ENCODE peak calls at places on chromosome 15, in six cellular contexts. P is mammary epithelial cell, U is PC-3, W is trophoblast cell, K is fibroblast of lung, Z is neural progenitor cell. M is an unnamed sample.

GRCh38 chr15:83922895-83923294 is 269.0 kb downstream of the ADAMTSL3 start:
- DNase-seq in K (no peak), W (no peak), Z (no peak), P (no peak), U (no peak), M (no peak)

GRCh38 chr15:48397841-48398240 is 66.6 kb downstream of the DUT start:
- DNase-seq in P (no peak), Z (no peak), W (no peak), U (no peak), K (no peak), M (no peak)

GRCh38 chr15:47756872-47757271 is 39.6 kb downstream of the SEMA6D start:
- DNase-seq in P (peak), W (peak), U (peak), K (peak), Z (no peak), M (no peak)

GRCh38 chr15:53522878-53523455 is 236.5 kb downstream of the WDR72 start:
- DNase-seq in P (peak), U (peak), Z (peak), W (no peak), K (no peak), M (no peak)

GRCh38 chr15:31970007-31970406 is 60.3 kb upstream of the CHRNA7 start:
- DNase-seq in P (no peak), U (no peak), Z (no peak), K (no peak), W (no peak), M (no peak)

GRCh38 chr15:63509933-63510547 is 5.6 kb downstream of the USP3 start:
- DNase-seq in P (peak), U (peak), W (no peak), K (peak), Z (no peak), M (no peak)

GRCh38 chr15:60076582-60077263 is 72.6 kb downstream of the FOXB1 start:
- DNase-seq in W (no peak), K (no peak), P (no peak), U (no peak), Z (peak), M (no peak)

GRCh38 chr15:82545002-82545401 is 4.7 kb upstream of the RPS17 start:
- DNase-seq in Z (no peak), W (no peak), U (no peak), P (no peak), K (no peak), M (no peak)

GRCh38 chr15:36887214-36888017 is 212.9 kb downstream of the MEIS2 start:
- DNase-seq in K (no peak), Z (peak), W (no peak), U (no peak), P (no peak), M (no peak)

GRCh38 chr15:82051664-82052063 is 5.8 kb upstream of the MEX3B start:
- DNase-seq in Z (no peak), P (no peak), K (peak), W (no peak), U (no peak), M (no peak)

GRCh38 chr15:77037475-77038209 is 33.3 kb downstream of the TSPAN3 start:
- DNase-seq in K (no peak), U (no peak), W (no peak), Z (no peak), P (no peak), M (no peak)

GRCh38 chr15:82532991-82533481 is 7.2 kb downstream of the RPS17 start:
- DNase-seq in Z (no peak), P (no peak), K (no peak), W (no peak), U (no peak), M (no peak)

GRCh38 chr15:51833782-51834181 is 4.3 kb downstream of the TMOD3 start:
- DNase-seq in K (peak), U (peak), P (no peak), W (no peak), Z (no peak), M (no peak)

GRCh38 chr15:81000626-81001179 is at the start of gene TLNRD1:
- DNase-seq in P (peak), W (peak), Z (peak), U (peak), K (peak), M (peak)

GRCh38 chr15:90191795-90192494 is 9.2 kb upstream of the SEMA4B start:
- DNase-seq in U (no peak), K (peak), Z (no peak), P (peak), W (no peak), M (peak)

GRCh38 chr15:99511529-99511864 is 54.3 kb upstream of the MEF2A start:
- DNase-seq in P (no peak), U (no peak), Z (no peak), W (no peak), K (peak), M (peak)

GRCh38 chr15:80288131-80288530 is 36.1 kb upstream of the CTXND1 start:
- DNase-seq in Z (no peak), W (no peak), U (no peak), K (no peak), P (no peak), M (no peak)

GRCh38 chr15:99556010-99556409 is 9.8 kb upstream of the MEF2A start:
- DNase-seq in K (no peak), Z (no peak), U (no peak), P (no peak), W (no peak), M (no peak)

GRCh38 chr15:94691169-94691568 is 459.8 kb downstream of the MCTP2 start:
- DNase-seq in K (no peak), P (peak), W (no peak), Z (no peak), U (no peak), M (no peak)

GRCh38 chr15:57607570-57608000 is 15.9 kb downstream of the MYZAP start:
- DNase-seq in U (peak), P (peak), W (peak), K (peak), Z (no peak), M (no peak)

GRCh38 chr15:98562361-98562791 is 86.0 kb upstream of the IGF1R start:
- DNase-seq in K (no peak), U (no peak), Z (no peak), P (peak), W (peak), M (no peak)

GRCh38 chr15:65761210-65761926 is 30.7 kb downstream of the DENND4A start:
- DNase-seq in U (no peak), W (no peak), P (no peak), K (no peak), Z (no peak), M (no peak)

GRCh38 chr15:49723981-49724380 is 103.1 kb downstream of the DTWD1 start:
- DNase-seq in P (no peak), Z (no peak), K (no peak), W (no peak), U (no peak), M (no peak)

GRCh38 chr15:64013179-64014043 is 32.9 kb downstream of the DAPK2 start:
- DNase-seq in K (no peak), W (peak), U (peak), P (peak), Z (peak), M (no peak)

DNA sequence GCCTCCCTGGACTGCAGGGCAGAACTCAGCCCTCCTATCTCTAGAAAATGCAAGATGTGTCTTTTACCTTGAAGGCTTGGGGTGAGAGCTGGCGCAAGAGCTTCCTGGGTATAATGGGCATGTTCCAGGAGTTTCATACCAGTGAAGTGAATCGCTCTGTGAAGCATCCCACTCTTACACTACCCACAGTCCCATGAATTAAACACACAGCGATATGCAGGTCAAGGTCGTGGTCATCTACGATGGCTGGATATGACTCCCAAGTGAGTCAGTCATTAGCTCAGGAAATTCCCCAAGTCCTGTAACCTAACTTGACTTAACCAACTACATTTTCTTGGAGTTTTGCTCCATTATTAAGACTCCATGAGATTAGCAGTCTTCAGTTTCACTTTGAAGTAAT is 439.7 kb downstream of the NTRK3 start:
- DNase-seq in U (peak), K (peak), P (peak), Z (no peak), W (peak), M (no peak)
- H2AFZ ChIP-seq in U (no peak), K (no peak), P (peak), Z (no peak), W (no peak), M (no peak)

GRCh38 chr15:69666921-69667811 is 214.5 kb downstream of the RPLP1 start:
- DNase-seq in P (no peak), U (no peak), W (no peak), K (no peak), Z (no peak), M (no peak)
- H2AFZ ChIP-seq in P (no peak), U (no peak), W (no peak), K (no peak), Z (no peak), M (no peak)

GRCh38 chr15:24734391-24734790 is 58.8 kb downstream of the NPAP1 start:
- DNase-seq in P (no peak), U (peak), W (no peak), Z (no peak), K (no peak), M (no peak)

DNA sequence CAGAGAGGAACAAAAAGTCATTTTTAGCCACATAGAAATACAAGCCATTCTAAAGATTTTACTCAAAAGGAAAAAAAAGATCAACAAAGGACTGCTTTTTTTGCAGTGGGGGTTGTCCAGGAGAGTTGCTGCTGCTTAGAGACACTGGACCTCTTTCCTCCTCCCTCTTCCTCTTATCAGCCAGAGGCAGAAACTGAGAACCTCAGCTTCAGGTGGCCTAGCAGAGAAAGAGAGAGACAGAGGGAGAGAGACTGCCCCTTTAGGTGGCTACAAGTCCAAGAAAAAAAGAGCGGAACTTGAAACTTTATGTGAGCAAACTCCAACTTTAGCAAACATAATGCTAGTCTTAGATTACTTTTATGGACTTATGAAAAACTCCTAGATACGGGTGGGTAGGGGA is 54.2 kb downstream of the NPAP1 start:
- DNase-seq in K (no peak), P (no peak), W (no peak), U (no peak), Z (no peak), M (no peak)
- H2AFZ ChIP-seq in K (no peak), P (no peak), W (no peak), U (no peak), Z (no peak), M (no peak)

GRCh38 chr15:70447927-70448698 is 315.2 kb downstream of the UACA start:
- DNase-seq in Z (no peak), W (no peak), K (no peak), P (no peak), U (no peak), M (no peak)

GRCh38 chr15:70453238-70453637 is 310.1 kb downstream of the UACA start:
- DNase-seq in Z (no peak), K (no peak), U (no peak), W (no peak), P (no peak), M (no peak)

GRCh38 chr15:70450142-70450443 is 313.3 kb downstream of the UACA start:
- DNase-seq in U (no peak), W (no peak), K (no peak), Z (no peak), P (no peak), M (no peak)

GRCh38 chr15:70449311-70450141 is 313.8 kb downstream of the UACA start:
- DNase-seq in W (no peak), P (no peak), U (no peak), K (no peak), Z (no peak), M (no peak)

GRCh38 chr15:70451861-70452653 is 311.3 kb downstream of the UACA start:
- DNase-seq in U (no peak), K (no peak), Z (peak), W (peak), P (no peak), M (no peak)
- H2AFZ ChIP-seq in U (no peak), K (no peak), Z (peak), W (no peak), P (no peak), M (no peak)

GRCh38 chr15:41629883-41630282 is 30.3 kb upstream of the MGA start:
- DNase-seq in U (no peak), W (no peak), Z (no peak), K (no peak), P (no peak), M (no peak)
- H2AFZ ChIP-seq in U (no peak), W (no peak), Z (no peak), K (no peak), P (no peak), M (no peak)